ENCODE peak calls at places on chromosomes 11 and 22, in six cellular contexts. D is DND-41; Y is tibial nerve; E is CD8-positive, alpha-beta T cell; A is Peyer's patch; R is CD8-positive, alpha-beta memory T cell. U is an unnamed sample.

GRCh38 chr22:43385770-43386641 is 25.8 kb upstream of the MPPED1 start:
- DNase-seq in R (peak; percentile 54), D (peak; percentile 76), A (peak; percentile 45), E (peak; percentile 73), Y (peak; percentile 47), U (peak; percentile 51)

GRCh38 chr11:18723991-18724390 is 2.0 kb downstream of the IGSF22 start:
- DNase-seq in D (no peak), A (no peak), E (no peak), Y (no peak), R (no peak), U (no peak)

GRCh38 chr11:67318239-67318555 is 14.9 kb downstream of the SSH3 start:
- DNase-seq in Y (no peak), E (no peak), R (no peak), A (no peak), D (no peak), U (no peak)

GRCh38 chr22:41825376-41825775 is 7.5 kb upstream of the SREBF2 start:
- DNase-seq in D (no peak), R (no peak), E (no peak), A (no peak), Y (no peak), U (no peak)

GRCh38 chr11:120883404-120884135 is 140.3 kb upstream of the TBCEL start:
- DNase-seq in Y (no peak), E (no peak), R (no peak), D (no peak), A (no peak), U (no peak)

GRCh38 chr11:129141748-129142475 is 50.2 kb downstream of the ARHGAP32 start:
- DNase-seq in R (no peak), Y (no peak), D (no peak), A (no peak), E (no peak), U (no peak)

GRCh38 chr11:34915136-34916013 is 804 bp downstream of the APIP start:
- DNase-seq in E (no peak), A (no peak), Y (no peak), D (no peak), R (no peak), U (no peak)

GRCh38 chr11:9357041-9357440 is 27.4 kb upstream of the IPO7 start:
- DNase-seq in D (no peak), R (no peak), A (no peak), Y (no peak), E (no peak), U (no peak)

GRCh38 chr22:22099194-22099486 is 116.6 kb upstream of the TOP3B start:
- DNase-seq in E (no peak), D (no peak), A (peak; percentile 31), R (no peak), Y (no peak), U (no peak)

DNA sequence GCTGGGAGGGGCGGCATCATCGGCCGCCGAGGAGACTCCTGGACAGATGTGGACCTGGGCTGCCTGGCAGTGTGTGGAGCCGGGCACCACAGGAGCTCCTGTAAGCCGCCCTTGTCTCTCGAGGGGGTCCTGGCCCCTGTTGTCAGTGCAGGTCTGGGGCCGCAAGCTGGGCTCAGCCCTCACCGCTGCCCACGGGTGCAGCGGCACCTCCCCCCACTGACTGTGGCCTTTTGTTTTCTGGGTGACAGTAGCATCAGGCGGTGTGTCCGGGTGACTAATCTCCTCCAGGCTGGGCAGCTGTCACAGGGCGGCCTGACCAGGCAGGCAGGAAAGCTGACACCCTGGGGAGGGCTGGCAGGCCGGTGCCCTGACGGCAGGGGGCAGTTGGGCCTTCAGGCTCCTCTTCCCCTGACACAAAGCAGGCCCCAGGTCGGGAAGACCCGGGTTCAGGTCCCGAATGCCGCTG is 16.2 kb downstream of the DGKZ start:
- DNase-seq in D (no peak), E (no peak), A (no peak), Y (no peak), R (no peak), U (no peak)
- H3K4me3 ChIP-seq in D (no peak overlapping the region), E (no peak overlapping the region), A (no peak overlapping the region), Y (no peak overlapping the region), R (no peak overlapping the region), U (no peak overlapping the region)

GRCh38 chr22:20672732-20673131 is 101.2 kb upstream of the SERPIND1 start:
- DNase-seq in E (no peak), D (no peak), Y (no peak), R (no peak), A (no peak), U (no peak)

GRCh38 chr22:20671409-20672081 is 102.4 kb upstream of the SERPIND1 start:
- DNase-seq in R (no peak), E (no peak), A (no peak), D (no peak), Y (no peak), U (no peak)

GRCh38 chr22:20672082-20672424 is 101.9 kb upstream of the SERPIND1 start:
- DNase-seq in E (no peak), Y (no peak), R (no peak), D (no peak), A (no peak), U (no peak)

GRCh38 chr22:20674998-20675397 is 98.9 kb upstream of the SERPIND1 start:
- DNase-seq in D (no peak), E (no peak), R (no peak), A (no peak), Y (no peak), U (no peak)

GRCh38 chr22:20673341-20674195 is 100.3 kb upstream of the SERPIND1 start:
- DNase-seq in Y (no peak), D (no peak), E (no peak), A (no peak), R (no peak), U (no peak)
- H3K4me3 ChIP-seq in Y (no peak overlapping the region), D (no peak overlapping the region), E (no peak overlapping the region), A (no peak overlapping the region), R (no peak overlapping the region), U (no peak overlapping the region)

DNA sequence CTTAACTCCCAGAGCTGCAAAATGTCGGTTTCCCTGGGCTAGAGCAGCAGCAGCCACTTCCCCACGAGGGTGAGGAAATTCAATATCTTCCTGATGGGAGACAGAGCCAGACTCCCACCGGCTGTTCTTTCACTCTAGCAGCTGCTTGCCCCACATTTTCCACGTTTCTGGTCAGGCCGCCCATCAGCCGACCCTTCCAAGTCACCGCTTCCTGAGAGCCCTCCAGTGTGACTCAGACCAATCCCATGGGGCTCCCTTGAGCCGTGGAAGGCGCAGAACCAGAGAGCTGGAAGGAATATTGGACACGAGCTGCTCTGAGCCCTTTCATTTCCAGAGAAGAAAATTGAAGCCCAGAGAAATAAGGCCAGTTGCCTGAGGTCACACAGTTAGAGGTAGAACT is 227.0 kb downstream of the ADAMTS15 start:
- DNase-seq in Y (peak; percentile 24), D (no peak), E (no peak), A (no peak), R (no peak), U (no peak)
- H3K4me3 ChIP-seq in Y (no peak overlapping the region), D (no peak overlapping the region), E (no peak overlapping the region), A (no peak overlapping the region), R (no peak overlapping the region), U (no peak overlapping the region)

GRCh38 chr22:27925331-27925730 is 6.3 kb upstream of the PITPNB start:
- DNase-seq in R (no peak), Y (no peak), D (no peak), A (no peak), E (no peak), U (no peak)
- H3K4me3 ChIP-seq in R (no peak overlapping the region), Y (no peak overlapping the region), D (no peak overlapping the region), A (no peak overlapping the region), E (no peak overlapping the region), U (no peak overlapping the region)

DNA sequence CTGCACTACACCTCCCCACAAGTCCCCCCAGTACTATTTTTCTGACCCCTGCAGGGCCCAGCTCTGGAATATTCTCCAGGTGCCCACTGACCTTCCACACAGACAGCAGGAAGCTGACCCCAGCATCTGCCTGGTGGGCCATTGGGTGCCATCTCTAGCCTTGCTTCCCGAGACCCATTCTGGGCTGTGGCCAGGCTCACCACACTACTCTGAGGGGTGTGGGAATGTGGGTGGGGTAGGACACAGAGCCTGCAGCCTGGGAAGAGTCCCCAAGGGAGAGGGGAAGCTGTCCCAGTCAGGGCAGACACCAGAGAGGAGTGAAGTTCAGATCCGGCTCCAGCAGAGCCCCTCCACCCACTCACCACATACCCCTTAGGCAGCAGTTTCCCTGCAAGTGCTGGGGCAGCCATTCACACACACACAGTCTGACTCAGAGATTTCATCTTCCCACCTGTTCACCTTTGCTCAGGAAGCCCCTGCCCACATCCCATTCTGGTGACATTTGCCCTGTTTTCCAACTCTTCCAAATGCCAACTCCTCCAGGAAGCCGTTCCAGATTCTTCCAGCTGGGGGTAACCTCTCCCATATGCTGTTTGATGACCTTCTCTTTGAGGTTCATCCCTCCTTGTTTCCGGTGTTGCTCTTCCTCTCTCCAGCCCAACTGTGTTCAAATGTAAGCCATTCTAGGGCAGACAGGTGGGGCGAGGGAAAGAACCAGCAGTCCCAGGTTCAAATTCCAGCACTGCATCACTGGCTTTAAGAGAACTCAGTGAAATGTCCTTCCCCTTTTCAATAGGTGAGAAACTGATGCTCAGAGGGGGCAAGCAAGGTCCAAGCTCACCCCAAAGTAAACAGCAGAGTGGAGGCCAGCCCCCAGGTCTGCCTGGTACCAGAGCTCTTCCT is 2.0 kb downstream of the SLCO2B1 start:
- DNase-seq in Y (no peak), R (no peak), A (no peak), D (no peak), E (no peak), U (no peak)
- H3K4me3 ChIP-seq in Y (peak overlapping the region; percentile 11), R (no peak overlapping the region), A (peak overlapping the region; percentile 49), D (no peak overlapping the region), E (no peak overlapping the region), U (no peak overlapping the region)